ENCODE peak calls at places on chromosomes 12 and 14, in seven cellular contexts. One of them, this sample, is unnamed.

GRCh38 chr12:54549774-54550451 is 512 bp downstream of the PDE1B start:
- DNase-seq in cardiac fibroblast: no peak
- DNase-seq in NT2/D1: no peak
- DNase-seq in mucosa of descending colon: no peak
- DNase-seq in astrocyte of the spinal cord: no peak
- DNase-seq in fibroblast of mammary gland: peak
- DNase-seq in left ventricle myocardium inferior: no peak
- DNase-seq in this sample: no peak

GRCh38 chr12:17148706-17149105 is 542.7 kb upstream of the LMO3 start:
- DNase-seq in left ventricle myocardium inferior: no peak
- DNase-seq in fibroblast of mammary gland: no peak
- DNase-seq in NT2/D1: no peak
- DNase-seq in cardiac fibroblast: no peak
- DNase-seq in astrocyte of the spinal cord: no peak
- DNase-seq in mucosa of descending colon: no peak
- DNase-seq in this sample: no peak

GRCh38 chr12:124613151-124613585 is 45.8 kb upstream of the NCOR2 start:
- DNase-seq in fibroblast of mammary gland: peak
- DNase-seq in astrocyte of the spinal cord: peak
- DNase-seq in left ventricle myocardium inferior: no peak
- DNase-seq in NT2/D1: no peak
- DNase-seq in mucosa of descending colon: no peak
- DNase-seq in cardiac fibroblast: peak
- DNase-seq in this sample: peak

GRCh38 chr12:4287325-4288290 is 14.0 kb downstream of the CCND2 start:
- DNase-seq in mucosa of descending colon: no peak
- DNase-seq in NT2/D1: no peak
- DNase-seq in left ventricle myocardium inferior: no peak
- DNase-seq in cardiac fibroblast: peak
- DNase-seq in fibroblast of mammary gland: peak
- DNase-seq in astrocyte of the spinal cord: no peak
- DNase-seq in this sample: peak

GRCh38 chr12:54984602-54985376 is at the start of gene TESPA1:
- DNase-seq in mucosa of descending colon: peak
- DNase-seq in cardiac fibroblast: peak
- DNase-seq in fibroblast of mammary gland: peak
- DNase-seq in left ventricle myocardium inferior: peak
- DNase-seq in astrocyte of the spinal cord: no peak
- DNase-seq in NT2/D1: no peak
- DNase-seq in this sample: no peak

GRCh38 chr12:26153421-26154154 is 28.8 kb upstream of the BHLHE41 start:
- DNase-seq in left ventricle myocardium inferior: no peak
- DNase-seq in NT2/D1: no peak
- DNase-seq in cardiac fibroblast: peak
- DNase-seq in astrocyte of the spinal cord: peak
- DNase-seq in fibroblast of mammary gland: peak
- DNase-seq in mucosa of descending colon: no peak
- DNase-seq in this sample: peak

GRCh38 chr14:105126126-105126969 is 42.2 kb downstream of the JAG2 start:
- DNase-seq in left ventricle myocardium inferior: no peak
- DNase-seq in fibroblast of mammary gland: no peak
- DNase-seq in mucosa of descending colon: peak
- DNase-seq in astrocyte of the spinal cord: no peak
- DNase-seq in NT2/D1: no peak
- DNase-seq in cardiac fibroblast: no peak
- DNase-seq in this sample: no peak

GRCh38 chr12:50533971-50534370 is 29.2 kb downstream of the DIP2B start:
- DNase-seq in cardiac fibroblast: peak
- DNase-seq in left ventricle myocardium inferior: no peak
- DNase-seq in NT2/D1: no peak
- DNase-seq in fibroblast of mammary gland: no peak
- DNase-seq in mucosa of descending colon: no peak
- DNase-seq in astrocyte of the spinal cord: no peak
- DNase-seq in this sample: no peak

GRCh38 chr14:74425525-74426201 is 347 bp downstream of the SYNDIG1L start:
- DNase-seq in left ventricle myocardium inferior: peak
- DNase-seq in fibroblast of mammary gland: no peak
- DNase-seq in astrocyte of the spinal cord: no peak
- DNase-seq in mucosa of descending colon: no peak
- DNase-seq in NT2/D1: no peak
- DNase-seq in cardiac fibroblast: no peak
- DNase-seq in this sample: no peak

GRCh38 chr14:38078393-38078792 is 129.3 kb upstream of the SSTR1 start:
- DNase-seq in astrocyte of the spinal cord: no peak
- DNase-seq in fibroblast of mammary gland: no peak
- DNase-seq in mucosa of descending colon: no peak
- DNase-seq in cardiac fibroblast: no peak
- DNase-seq in NT2/D1: no peak
- DNase-seq in left ventricle myocardium inferior: no peak
- DNase-seq in this sample: no peak

GRCh38 chr12:107356266-107356936 is 263.1 kb upstream of the CRY1 start:
- DNase-seq in astrocyte of the spinal cord: peak
- DNase-seq in mucosa of descending colon: no peak
- DNase-seq in left ventricle myocardium inferior: no peak
- DNase-seq in cardiac fibroblast: peak
- DNase-seq in NT2/D1: no peak
- DNase-seq in fibroblast of mammary gland: peak
- DNase-seq in this sample: peak

GRCh38 chr12:69698769-69699540 is at the start of gene BEST3:
- DNase-seq in mucosa of descending colon: no peak
- DNase-seq in NT2/D1: no peak
- DNase-seq in left ventricle myocardium inferior: no peak
- DNase-seq in cardiac fibroblast: no peak
- DNase-seq in astrocyte of the spinal cord: no peak
- DNase-seq in fibroblast of mammary gland: no peak
- DNase-seq in this sample: no peak

GRCh38 chr14:100473249-100473648 is 114.0 kb downstream of the BEGAIN start:
- DNase-seq in astrocyte of the spinal cord: no peak
- DNase-seq in fibroblast of mammary gland: no peak
- DNase-seq in cardiac fibroblast: no peak
- DNase-seq in left ventricle myocardium inferior: no peak
- DNase-seq in NT2/D1: no peak
- DNase-seq in mucosa of descending colon: no peak
- DNase-seq in this sample: no peak

GRCh38 chr12:90854136-90854689 is 100.8 kb downstream of the CCER1 start:
- DNase-seq in astrocyte of the spinal cord: peak
- DNase-seq in left ventricle myocardium inferior: no peak
- DNase-seq in NT2/D1: peak
- DNase-seq in cardiac fibroblast: peak
- DNase-seq in mucosa of descending colon: no peak
- DNase-seq in fibroblast of mammary gland: peak
- DNase-seq in this sample: peak

GRCh38 chr14:31829256-31829923 is 247.7 kb upstream of the ARHGAP5 start:
- DNase-seq in mucosa of descending colon: no peak
- DNase-seq in fibroblast of mammary gland: peak
- DNase-seq in left ventricle myocardium inferior: no peak
- DNase-seq in astrocyte of the spinal cord: peak
- DNase-seq in cardiac fibroblast: peak
- DNase-seq in NT2/D1: no peak
- DNase-seq in this sample: peak

GRCh38 chr12:109452489-109452888 is 24.6 kb downstream of the KCTD10 start:
- DNase-seq in fibroblast of mammary gland: peak
- DNase-seq in astrocyte of the spinal cord: no peak
- DNase-seq in NT2/D1: no peak
- DNase-seq in mucosa of descending colon: no peak
- DNase-seq in cardiac fibroblast: no peak
- DNase-seq in left ventricle myocardium inferior: no peak
- DNase-seq in this sample: no peak

GRCh38 chr14:43754838-43755237 is 752.2 kb downstream of the FSCB start:
- DNase-seq in astrocyte of the spinal cord: no peak
- DNase-seq in fibroblast of mammary gland: no peak
- DNase-seq in left ventricle myocardium inferior: no peak
- DNase-seq in mucosa of descending colon: no peak
- DNase-seq in cardiac fibroblast: no peak
- DNase-seq in NT2/D1: peak
- DNase-seq in this sample: no peak

GRCh38 chr12:91825999-91826398 is 319.6 kb downstream of the BTG1 start:
- DNase-seq in fibroblast of mammary gland: no peak
- DNase-seq in NT2/D1: no peak
- DNase-seq in mucosa of descending colon: no peak
- DNase-seq in astrocyte of the spinal cord: no peak
- DNase-seq in cardiac fibroblast: no peak
- DNase-seq in left ventricle myocardium inferior: no peak
- DNase-seq in this sample: no peak

DNA sequence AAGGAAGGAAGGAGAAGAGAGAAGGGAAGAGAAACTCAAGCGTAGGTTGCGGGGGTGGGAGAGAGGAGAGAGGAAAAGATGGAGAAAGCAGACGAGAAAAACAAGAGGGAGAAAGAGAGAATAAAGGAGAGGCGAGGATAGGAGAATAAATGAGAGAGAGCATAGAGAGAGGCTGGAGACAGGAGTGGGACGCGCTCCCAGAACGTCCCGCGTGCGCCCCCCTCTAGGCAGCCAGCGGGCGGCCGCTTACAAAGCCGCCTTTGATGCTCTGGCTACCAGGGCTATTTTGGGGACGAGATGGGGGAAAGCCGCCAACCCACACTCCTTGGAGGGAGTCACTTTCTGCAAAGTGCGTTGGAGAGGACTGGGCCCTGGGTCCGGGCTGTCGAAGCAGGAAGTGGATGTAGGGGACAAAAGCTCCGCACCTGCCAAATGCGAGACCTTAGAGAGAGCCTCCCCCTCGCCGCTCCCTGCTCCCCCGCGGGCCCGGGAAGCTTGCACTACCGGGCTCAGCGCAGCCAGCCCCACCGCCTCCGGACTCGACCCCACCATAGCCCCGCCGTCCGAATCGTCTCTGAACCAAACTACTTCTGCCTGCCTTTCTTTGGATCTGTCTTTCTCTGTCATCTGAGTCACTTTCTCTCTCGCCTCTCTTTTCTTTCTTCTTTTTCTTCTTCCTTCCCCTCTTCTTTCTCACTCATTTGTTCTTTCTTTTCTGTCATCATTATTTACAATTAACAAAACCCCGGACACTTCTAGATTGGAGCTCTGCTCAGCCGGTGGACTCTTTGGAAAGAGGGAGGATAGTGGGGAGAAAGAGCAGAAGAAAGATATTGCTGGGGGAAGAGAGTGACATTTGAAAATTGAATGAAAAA is 8.0 kb downstream of the ASCL1 start:
- DNase-seq in left ventricle myocardium inferior: no peak
- DNase-seq in cardiac fibroblast: no peak
- DNase-seq in astrocyte of the spinal cord: no peak
- DNase-seq in mucosa of descending colon: no peak
- DNase-seq in NT2/D1: no peak
- DNase-seq in fibroblast of mammary gland: no peak
- DNase-seq in this sample: no peak
- H3K4me3 ChIP-seq in left ventricle myocardium inferior: no peak
- H3K4me3 ChIP-seq in cardiac fibroblast: no peak
- H3K4me3 ChIP-seq in astrocyte of the spinal cord: no peak
- H3K4me3 ChIP-seq in mucosa of descending colon: no peak
- H3K4me3 ChIP-seq in NT2/D1: peak
- H3K4me3 ChIP-seq in fibroblast of mammary gland: no peak
- H3K4me3 ChIP-seq in this sample: no peak

GRCh38 chr14:23307687-23308644 is 1.3 kb downstream of the BCL2L2 start:
- DNase-seq in left ventricle myocardium inferior: no peak
- DNase-seq in NT2/D1: no peak
- DNase-seq in astrocyte of the spinal cord: no peak
- DNase-seq in cardiac fibroblast: peak
- DNase-seq in fibroblast of mammary gland: peak
- DNase-seq in mucosa of descending colon: no peak
- DNase-seq in this sample: no peak
- H3K4me3 ChIP-seq in left ventricle myocardium inferior: peak
- H3K4me3 ChIP-seq in NT2/D1: peak
- H3K4me3 ChIP-seq in astrocyte of the spinal cord: peak
- H3K4me3 ChIP-seq in cardiac fibroblast: peak
- H3K4me3 ChIP-seq in fibroblast of mammary gland: peak
- H3K4me3 ChIP-seq in mucosa of descending colon: no peak
- H3K4me3 ChIP-seq in this sample: peak

DNA sequence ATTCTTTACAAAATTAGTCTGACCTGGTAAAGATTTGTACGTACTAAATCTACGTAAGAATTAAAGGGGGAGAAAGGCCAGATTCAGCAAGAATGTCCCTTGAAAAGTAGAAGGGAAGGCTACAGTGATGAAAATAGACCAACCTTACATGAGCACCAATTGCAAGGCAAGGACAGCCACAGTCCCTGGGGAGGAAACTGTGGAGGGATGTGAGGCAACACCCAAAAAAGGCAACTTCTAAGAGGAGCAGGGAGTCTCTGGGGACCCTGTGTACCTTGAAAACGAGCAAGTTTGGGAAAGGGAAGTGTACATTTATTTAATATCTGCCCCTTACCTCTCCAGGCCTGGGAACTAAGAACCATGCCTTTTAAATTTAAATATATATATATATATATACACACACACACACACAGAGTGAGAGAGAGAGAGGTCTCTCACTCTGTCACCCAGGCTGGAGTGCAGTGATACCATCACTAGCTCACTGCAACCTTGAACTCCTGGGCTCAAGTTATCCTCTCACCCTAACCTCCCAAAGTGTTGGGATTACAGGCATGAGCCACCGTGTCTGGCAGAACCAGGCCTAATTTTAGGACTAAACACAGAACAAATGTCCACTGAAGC is 56.4 kb downstream of the TMCC3 start:
- DNase-seq in left ventricle myocardium inferior: no peak
- DNase-seq in NT2/D1: no peak
- DNase-seq in cardiac fibroblast: no peak
- DNase-seq in fibroblast of mammary gland: no peak
- DNase-seq in astrocyte of the spinal cord: no peak
- DNase-seq in mucosa of descending colon: no peak
- DNase-seq in this sample: no peak
- H3K4me3 ChIP-seq in left ventricle myocardium inferior: no peak
- H3K4me3 ChIP-seq in NT2/D1: no peak
- H3K4me3 ChIP-seq in cardiac fibroblast: no peak
- H3K4me3 ChIP-seq in fibroblast of mammary gland: no peak
- H3K4me3 ChIP-seq in astrocyte of the spinal cord: no peak
- H3K4me3 ChIP-seq in mucosa of descending colon: no peak
- H3K4me3 ChIP-seq in this sample: no peak

DNA sequence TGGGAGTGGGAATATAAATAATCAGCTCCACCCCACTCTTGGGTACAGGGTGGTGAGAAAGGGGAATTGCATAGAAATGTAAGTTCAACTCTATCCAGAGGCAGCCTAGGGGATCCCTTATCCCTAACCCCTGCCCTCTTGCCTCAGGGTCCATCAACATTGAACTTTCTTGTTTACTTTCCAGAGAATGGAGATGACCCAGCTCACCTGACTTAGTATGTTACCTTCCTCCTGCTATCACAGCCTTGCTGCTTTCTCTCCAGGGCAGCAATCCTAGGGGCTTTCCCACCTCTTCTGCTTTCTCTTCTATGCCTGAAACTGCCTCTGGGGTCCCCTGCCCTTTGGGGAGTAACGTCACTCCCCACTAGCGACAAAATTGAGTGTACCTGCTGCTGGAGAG is 2.7 kb downstream of the LRP1 start:
- DNase-seq in mucosa of descending colon: no peak
- DNase-seq in fibroblast of mammary gland: no peak
- DNase-seq in astrocyte of the spinal cord: no peak
- DNase-seq in cardiac fibroblast: no peak
- DNase-seq in left ventricle myocardium inferior: no peak
- DNase-seq in NT2/D1: no peak
- DNase-seq in this sample: no peak
- H3K4me3 ChIP-seq in mucosa of descending colon: no peak
- H3K4me3 ChIP-seq in fibroblast of mammary gland: peak
- H3K4me3 ChIP-seq in astrocyte of the spinal cord: peak
- H3K4me3 ChIP-seq in cardiac fibroblast: peak
- H3K4me3 ChIP-seq in left ventricle myocardium inferior: peak
- H3K4me3 ChIP-seq in NT2/D1: no peak
- H3K4me3 ChIP-seq in this sample: peak

This sample was measured in skeletal muscle cell.